ENCODE peak calls at places on chromosomes 12 and 14, in four cellular contexts. R is uterus, J is esophagus squamous epithelium, M is brain microvascular endothelial cell. T is an unnamed sample.

GRCh38 chr12:130806574-130806973 is 32.5 kb downstream of the STX2 start:
- DNase-seq in M (no peak), J (no peak), R (no peak), T (no peak)

GRCh38 chr14:59398841-59399240 is 66.3 kb downstream of the GPR135 start:
- DNase-seq in R (no peak), J (no peak), M (no peak), T (no peak)

GRCh38 chr12:24823808-24824515 is 124.9 kb downstream of the BCAT1 start:
- DNase-seq in J (no peak), M (no peak), R (no peak), T (no peak)

GRCh38 chr12:65403188-65403587 is 124.7 kb downstream of the MSRB3 start:
- DNase-seq in R (no peak), J (no peak), M (no peak), T (no peak)

GRCh38 chr12:47672068-47672467 is 33.8 kb downstream of the RPAP3 start:
- DNase-seq in R (no peak), M (no peak), J (no peak), T (no peak)

GRCh38 chr14:32249780-32250179 is 46.7 kb upstream of the RNU6-8 start:
- DNase-seq in J (no peak), M (no peak), R (no peak), T (no peak)

GRCh38 chr12:68001486-68002466 is 12.5 kb downstream of the IFNG-AS1 start:
- DNase-seq in J (no peak), M (no peak), R (no peak), T (no peak)

GRCh38 chr12:27554421-27555186 is 30.6 kb downstream of the PPFIBP1 start:
- DNase-seq in M (peak), R (peak), J (no peak), T (no peak)

GRCh38 chr14:32073537-32074189 is 3.4 kb upstream of the ARHGAP5 start:
- DNase-seq in M (peak), J (no peak), R (peak), T (no peak)

GRCh38 chr14:70907996-70908917 is 998 bp downstream of the PCNX1 start:
- DNase-seq in J (no peak), R (peak), M (peak), T (no peak)

GRCh38 chr14:73612339-73613045 is at the start of gene ACOT6:
- DNase-seq in M (peak), J (no peak), R (peak), T (peak)

GRCh38 chr12:9237286-9237685 is 29.1 kb upstream of the PZP start:
- DNase-seq in M (no peak), R (no peak), J (no peak), T (no peak)

GRCh38 chr12:105705765-105706164 is 375.3 kb downstream of the C12orf75 start:
- DNase-seq in M (peak), J (no peak), R (peak), T (no peak)

GRCh38 chr14:47044841-47045240 is 393.3 kb upstream of the RPL10L start:
- DNase-seq in M (peak), R (no peak), J (no peak), T (no peak)

GRCh38 chr12:45934956-45935355 is 55.4 kb downstream of the SCAF11 start:
- DNase-seq in J (no peak), R (no peak), M (no peak), T (no peak)

GRCh38 chr12:25436206-25436912 is 116.7 kb downstream of the LMNTD1 start:
- DNase-seq in M (peak), R (peak), J (no peak), T (no peak)

GRCh38 chr14:100076630-100077029 is 11.4 kb downstream of the EVL start:
- DNase-seq in J (no peak), M (peak), R (peak), T (no peak)

GRCh38 chr12:46365951-46366379 is 6.6 kb downstream of the SLC38A2 start:
- DNase-seq in R (no peak), J (no peak), M (no peak), T (no peak)

GRCh38 chr12:22262309-22262708 is 72.2 kb downstream of the ST8SIA1 start:
- DNase-seq in M (no peak), J (no peak), R (no peak), T (no peak)

GRCh38 chr14:95480887-95481226 is 35.6 kb downstream of the SYNE3 start:
- DNase-seq in M (no peak), J (no peak), R (no peak), T (no peak)
- H3K27ac ChIP-seq in M (no peak), J (no peak), R (peak), T (no peak)

GRCh38 chr12:19967001-19967400 is 401.3 kb upstream of the PDE3A start:
- DNase-seq in M (no peak), R (no peak), J (no peak), T (no peak)
- H3K27ac ChIP-seq in M (peak), R (no peak), J (no peak), T (no peak)

GRCh38 chr12:51128905-51129304 is 44.0 kb downstream of the TFCP2 start:
- DNase-seq in M (no peak), R (no peak), J (no peak), T (no peak)

GRCh38 chr12:51126297-51126696 is 42.9 kb upstream of the CSRNP2 start:
- DNase-seq in J (no peak), R (no peak), M (no peak), T (no peak)

GRCh38 chr12:51124504-51124903 is 41.1 kb upstream of the CSRNP2 start:
- DNase-seq in R (no peak), J (no peak), M (no peak), T (no peak)

GRCh38 chr12:51122844-51123243 is 39.4 kb upstream of the CSRNP2 start:
- DNase-seq in R (no peak), J (no peak), M (no peak), T (no peak)

DNA sequence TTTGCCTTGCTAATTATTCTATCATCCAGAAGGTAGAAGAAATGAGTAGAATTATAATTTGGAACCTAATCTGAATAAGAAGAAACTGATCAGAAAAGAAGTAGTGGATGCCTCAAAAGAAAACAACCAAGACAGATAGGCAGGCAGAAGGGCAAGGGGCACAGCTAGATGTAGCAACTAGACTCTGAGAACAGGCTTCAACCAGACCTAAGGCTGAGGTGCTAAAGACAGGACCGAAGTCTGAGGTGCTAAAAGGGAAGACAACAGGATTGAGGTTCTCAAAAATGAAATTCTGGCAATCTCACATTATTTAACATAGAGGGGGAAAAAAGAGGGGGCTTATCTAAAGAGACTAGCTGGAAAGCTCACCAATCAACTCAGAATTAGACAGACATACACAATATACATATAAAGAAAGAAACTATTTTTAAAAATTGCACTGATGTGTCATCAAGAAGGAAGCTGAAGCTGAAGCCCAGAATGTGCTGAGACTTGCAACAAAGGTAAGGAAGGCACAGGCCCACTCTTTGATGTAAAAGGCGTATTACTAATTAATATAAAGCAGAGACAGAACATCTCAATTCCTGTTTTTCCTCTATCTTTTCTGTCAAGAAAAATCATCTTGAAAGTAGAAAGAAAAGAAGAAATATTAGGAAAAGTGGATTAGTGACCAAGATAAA is 43.8 kb upstream of the CSRNP2 start:
- DNase-seq in J (no peak), R (no peak), M (peak), T (peak)
- H3K27ac ChIP-seq in J (peak), R (no peak), M (no peak), T (peak)

GRCh38 chr12:114371733-114372132 is 34.2 kb downstream of the TBX5 start:
- DNase-seq in J (no peak), R (no peak), M (no peak), T (no peak)

GRCh38 chr12:114371250-114371649 is 34.7 kb downstream of the TBX5 start:
- DNase-seq in R (no peak), M (no peak), J (no peak), T (no peak)

GRCh38 chr12:114368685-114369084 is 37.3 kb downstream of the TBX5 start:
- DNase-seq in R (no peak), M (no peak), J (no peak), T (no peak)

GRCh38 chr12:114369088-114369487 is 36.9 kb downstream of the TBX5 start:
- DNase-seq in M (no peak), J (no peak), R (no peak), T (no peak)
- H3K27ac ChIP-seq in M (no peak), J (peak), R (no peak), T (no peak)